ENCODE peak calls at places on chromosomes 7 and 10, in four cellular contexts. I, P, W and M are unnamed samples.
A peak's percentile ranks its signal among the peaks of the same experiment; 100 is the strongest.

GRCh38 chr7:128879461-128879938 is 16.8 kb downstream of the ATP6V1F start:
- DNase-seq in I (no peak), P (no peak), W (no peak), M (no peak)

GRCh38 chr10:43680035-43680434 is 31.4 kb upstream of the ZNF32 start:
- DNase-seq in I (no peak), P (no peak), W (peak; percentile 16), M (no peak)

GRCh38 chr10:72800000-72800740 is 93.4 kb upstream of the OIT3 start:
- DNase-seq in I (no peak), P (no peak), W (no peak), M (no peak)

GRCh38 chr10:84510121-84510520 is 181.7 kb downstream of the CCSER2 start:
- DNase-seq in I (no peak), P (no peak), W (peak; percentile 67), M (no peak)

GRCh38 chr7:111172573-111172972 is 81.6 kb downstream of the LRRN3 start:
- DNase-seq in I (no peak), P (no peak), W (no peak), M (no peak)

GRCh38 chr7:26653430-26653911 is 210.9 kb downstream of the SKAP2 start:
- DNase-seq in I (no peak), P (peak; percentile 69), W (no peak), M (no peak)

GRCh38 chr10:59085641-59086502 is 90.6 kb upstream of the PHYHIPL start:
- DNase-seq in I (no peak), P (no peak), W (peak; percentile 18), M (no peak)

GRCh38 chr10:132521041-132521465 is 16.5 kb upstream of the INPP5A start:
- DNase-seq in I (no peak), P (peak; percentile 10), W (no peak), M (no peak)

GRCh38 chr10:44300666-44301649 is 83.9 kb downstream of the CXCL12 start:
- DNase-seq in I (no peak), P (peak; percentile 32), W (peak; percentile 93), M (no peak)

GRCh38 chr10:26457088-26457487 is 18.9 kb downstream of the APBB1IP start:
- DNase-seq in I (no peak), P (no peak), W (no peak), M (no peak)

GRCh38 chr10:119350529-119351001 is 143.2 kb downstream of the GRK5 start:
- DNase-seq in I (no peak), P (no peak), W (peak; percentile 16), M (no peak)

GRCh38 chr7:101164071-101164840 is 1.1 kb downstream of the VGF start:
- DNase-seq in I (no peak), P (peak; percentile 52), W (peak; percentile 59), M (no peak)

GRCh38 chr10:31242902-31243301 is 76.1 kb upstream of the ZEB1 start:
- DNase-seq in I (no peak), P (peak; percentile 17), W (peak; percentile 95), M (no peak)

GRCh38 chr10:67609996-67610793 is 85.8 kb downstream of the CTNNA3 start:
- DNase-seq in I (no peak), P (no peak), W (peak; percentile 62), M (no peak)